ENCODE peak calls at places on chromosome 18, in seven cellular contexts. O, G, Y, Z, M, B and D are unnamed samples.

GRCh38 chr18:79518683-79519128 is 123.0 kb downstream of the NFATC1 start:
- DNase-seq in Z (no peak), Y (no peak), B (no peak), O (no peak), G (no peak), M (no peak), D (no peak)

GRCh38 chr18:4578449-4578848 is 123.3 kb upstream of the DLGAP1 start:
- DNase-seq in Z (no peak), O (no peak), Y (no peak), G (no peak), B (no peak), M (no peak), D (no peak)

GRCh38 chr18:31990823-31991222 is 27.8 kb upstream of the RNF125 start:
- DNase-seq in Y (peak; percentile 62), B (no peak), M (no peak), Z (no peak), G (no peak), O (no peak), D (peak; percentile 62)

GRCh38 chr18:39962546-39962945 is 1992.5 kb upstream of the PIK3C3 start:
- DNase-seq in B (no peak), O (no peak), Y (no peak), G (no peak), Z (no peak), M (no peak), D (no peak)

GRCh38 chr18:39732918-39733317 is 2167.3 kb upstream of the CELF4 start:
- DNase-seq in Z (no peak), B (no peak), Y (no peak), G (no peak), O (no peak), M (no peak), D (peak; percentile 4)

GRCh38 chr18:60020107-60020925 is 120.5 kb downstream of the PMAIP1 start:
- DNase-seq in Y (no peak), B (no peak), Z (no peak), O (no peak), G (no peak), M (no peak), D (no peak)

GRCh38 chr18:26867471-26867870 is 2.0 kb upstream of the AQP4 start:
- DNase-seq in G (no peak), Y (no peak), B (no peak), M (no peak), Z (no peak), O (no peak), D (no peak)

GRCh38 chr18:64131314-64131713 is 17.6 kb downstream of the LINC00305 start:
- DNase-seq in Y (no peak), M (no peak), Z (no peak), O (no peak), B (no peak), G (no peak), D (no peak)

GRCh38 chr18:27954226-27954625 is 222.7 kb downstream of the CDH2 start:
- DNase-seq in B (no peak), M (no peak), Z (no peak), O (no peak), Y (no peak), G (no peak), D (no peak)

DNA sequence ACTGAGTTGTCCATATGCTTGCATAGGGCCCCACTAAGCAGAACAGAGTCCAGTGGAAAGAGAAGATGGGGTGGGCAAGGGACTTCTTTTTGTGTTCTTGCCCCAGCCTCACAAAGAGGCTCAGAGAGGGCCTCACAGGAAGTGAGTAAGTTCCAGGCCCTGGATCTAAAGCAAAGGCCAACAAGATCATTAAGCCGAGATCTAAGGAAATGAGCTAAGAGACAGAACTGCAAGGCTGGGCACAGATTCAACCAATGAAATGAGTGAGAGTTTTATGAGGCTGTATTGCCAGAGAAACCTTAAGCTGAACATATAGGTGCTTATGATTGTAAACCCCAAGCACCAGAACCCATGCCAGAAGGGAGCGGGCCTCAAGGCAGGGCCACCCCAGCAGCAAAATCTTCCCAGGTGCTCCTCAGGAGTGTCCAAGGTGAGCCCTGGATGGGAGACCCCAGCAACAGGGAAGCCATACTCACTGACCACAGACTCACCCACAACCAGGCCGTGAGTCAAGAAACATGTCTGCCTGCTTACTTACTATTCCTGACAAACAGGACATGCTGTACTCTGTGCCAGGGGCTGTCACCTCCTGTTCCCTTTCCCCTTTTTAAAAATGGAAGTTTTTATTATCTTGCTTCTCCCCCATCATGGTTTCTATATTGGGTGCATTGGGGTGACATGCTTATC is 40.2 kb downstream of the SLC14A1 start:
- DNase-seq in O (no peak), Z (no peak), M (no peak), B (no peak), G (no peak), Y (no peak), D (no peak)
- TF ChIP-seq JUND in O (no peak), Z (no peak), M (no peak), B (no peak), G (no peak), Y (no peak), D (no peak)

DNA sequence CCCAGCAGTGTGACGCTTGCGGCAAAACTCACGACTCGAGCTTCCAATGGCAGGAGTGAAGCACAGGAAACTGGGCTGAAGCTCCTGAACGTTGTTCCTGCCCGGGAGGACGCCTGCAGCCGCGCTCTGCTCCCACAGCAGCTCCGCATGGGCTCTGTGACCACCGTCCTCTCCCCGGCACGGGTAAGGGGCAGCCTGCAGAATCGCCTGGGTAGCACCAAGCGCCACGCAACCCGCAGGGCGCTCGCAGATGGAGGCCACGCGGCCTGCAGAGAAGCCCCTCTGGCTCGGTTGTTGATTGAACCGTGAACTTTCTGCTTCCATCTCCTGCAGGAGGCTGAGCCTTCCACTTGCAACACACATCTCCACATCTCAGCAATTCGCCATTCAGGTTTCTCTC is 63.3 kb upstream of the ZNF236 start:
- DNase-seq in Y (no peak), G (no peak), B (no peak), O (no peak), Z (no peak), M (no peak), D (no peak)
- TF ChIP-seq JUND in Y (no peak), G (no peak), B (no peak), O (no peak), Z (no peak), M (no peak), D (no peak)

GRCh38 chr18:3040881-3041280 is 27.9 kb upstream of the LPIN2 start:
- DNase-seq in M (no peak), G (no peak), O (no peak), Z (no peak), Y (no peak), B (no peak), D (no peak)
- TF ChIP-seq JUND in M (no peak), G (no peak), O (no peak), Z (no peak), Y (no peak), B (no peak), D (no peak)

GRCh38 chr18:48541026-48541746 is 2.4 kb downstream of the CTIF start:
- DNase-seq in Z (peak; percentile 27), B (no peak), Y (no peak), M (peak; percentile 76), O (peak; percentile 73), G (no peak), D (no peak)
- TF ChIP-seq JUND in Z (no peak), B (no peak), Y (no peak), M (no peak), O (no peak), G (no peak), D (no peak)

DNA sequence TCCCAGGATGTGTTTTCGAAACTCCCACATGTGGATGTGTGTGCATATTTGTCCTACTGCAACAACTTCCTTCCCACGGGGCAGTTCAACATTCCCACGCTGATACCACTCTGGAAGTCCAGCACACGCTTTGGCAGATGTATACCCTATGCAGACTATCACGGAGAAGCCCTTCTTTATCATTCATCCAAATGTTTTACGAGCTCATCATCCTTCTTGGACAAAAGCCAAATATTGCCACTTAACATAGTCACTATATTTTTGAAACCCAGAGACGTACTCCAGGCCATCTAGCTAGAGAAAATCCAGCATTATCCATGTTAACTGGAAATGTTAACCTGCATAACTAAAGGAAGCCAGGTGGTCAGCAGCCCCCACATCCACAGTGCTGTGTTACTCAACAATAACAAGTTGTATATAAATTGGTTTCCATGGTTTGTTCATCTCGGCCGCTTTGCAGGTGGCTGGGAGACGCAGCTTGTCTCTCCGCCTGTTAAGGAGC is 131.5 kb downstream of the ZNF532 start:
- DNase-seq in Z (no peak), Y (no peak), O (no peak), M (no peak), B (no peak), G (no peak), D (no peak)
- TF ChIP-seq JUND in Z (no peak), Y (no peak), O (no peak), M (peak; percentile 75), B (no peak), G (no peak), D (no peak)

GRCh38 chr18:58103339-58103930 is 59.4 kb downstream of the NEDD4L start:
- DNase-seq in Z (peak; percentile 19), Y (no peak), B (no peak), O (no peak), G (no peak), M (no peak), D (peak; percentile 71)
- TF ChIP-seq JUND in Z (no peak), Y (no peak), B (no peak), O (no peak), G (no peak), M (no peak), D (no peak)

DNA sequence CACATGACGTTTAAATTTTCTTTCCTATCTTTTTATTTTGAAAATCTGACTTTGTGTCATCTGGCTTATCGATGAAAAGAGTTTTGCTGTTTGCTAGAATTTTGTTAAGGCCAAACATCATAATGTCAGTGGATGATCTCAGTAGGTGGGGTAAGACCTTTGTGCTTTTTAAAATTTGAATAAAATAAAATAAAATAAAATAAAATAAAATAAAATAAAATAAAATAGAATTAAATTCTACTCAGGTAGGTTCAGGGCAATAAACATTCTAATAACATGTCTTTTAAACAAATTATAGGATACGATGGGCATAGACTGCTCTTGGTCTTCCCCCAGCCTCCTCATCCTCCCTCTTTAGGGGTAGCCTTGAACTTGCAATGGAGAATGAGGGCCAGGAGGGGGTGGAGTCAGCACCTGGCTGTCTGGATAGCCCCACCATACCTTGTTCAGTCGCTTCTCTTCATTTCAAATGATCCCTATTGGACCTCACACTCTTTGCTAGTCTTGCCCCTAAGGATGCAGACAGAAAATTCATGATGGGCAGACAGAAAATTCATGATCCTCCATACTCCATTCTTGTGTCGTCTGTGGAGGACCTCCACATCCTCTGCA is 8.1 kb downstream of the LDLRAD4 start:
- DNase-seq in O (no peak), G (no peak), B (no peak), Z (no peak), M (no peak), Y (no peak), D (no peak)
- TF ChIP-seq JUND in O (no peak), G (no peak), B (no peak), Z (no peak), M (no peak), Y (no peak), D (no peak)